ENCODE peak calls at places on chromosomes 13 and 19, in seven cellular contexts. L is cardiac fibroblast; N is fibroblast of pulmonary artery; V is GM06990; R is breast epithelium; W is CD8-positive, alpha-beta T cell; G is transverse colon. U is an unnamed sample.

GRCh38 chr13:37148501-37148900 is 43.0 kb upstream of the CSNK1A1L start:
- DNase-seq in G (no peak), V (no peak), W (no peak), R (no peak), N (no peak), L (no peak), U (no peak)

GRCh38 chr13:67935655-67936054 is 705.5 kb upstream of the PCDH9 start:
- DNase-seq in N (no peak), V (no peak), W (no peak), L (no peak), R (no peak), G (no peak), U (no peak)

GRCh38 chr13:87942204-87942603 is 271.0 kb downstream of the SLITRK5 start:
- DNase-seq in R (no peak), L (no peak), W (no peak), V (no peak), G (no peak), N (no peak), U (no peak)

GRCh38 chr19:40466219-40467006 is at the start of gene SPTBN4:
- DNase-seq in L (no peak), V (peak; percentile 47), G (peak; percentile 30), W (peak; percentile 42), R (peak; percentile 43), N (no peak), U (no peak)

GRCh38 chr13:98738213-98738612 is 14.3 kb downstream of the SLC15A1 start:
- DNase-seq in L (no peak), V (no peak), G (no peak), R (no peak), W (no peak), N (no peak), U (no peak)

GRCh38 chr13:105311094-105311493 is 1224.4 kb downstream of the EFNB2 start:
- DNase-seq in L (no peak), G (no peak), N (no peak), R (no peak), W (no peak), V (no peak), U (no peak)

GRCh38 chr19:46133777-46134231 is 9.3 kb upstream of the IGFL3 start:
- DNase-seq in N (peak; percentile 10), R (no peak), L (no peak), W (no peak), V (no peak), G (no peak), U (peak; percentile 22)

GRCh38 chr19:23716792-23717191 is 29.8 kb upstream of the ZNF675 start:
- DNase-seq in R (no peak), G (no peak), W (no peak), V (no peak), N (no peak), L (no peak), U (no peak)

GRCh38 chr13:93769607-93770006 is 543.0 kb downstream of the GPC6 start:
- DNase-seq in N (no peak), V (no peak), W (no peak), L (no peak), G (no peak), R (no peak), U (no peak)

GRCh38 chr13:111398715-111399299 is 78.4 kb downstream of the TEX29 start:
- DNase-seq in L (no peak), G (no peak), N (no peak), V (no peak), W (no peak), R (no peak), U (no peak)

GRCh38 chr19:32339988-32340874 is 5.2 kb upstream of the ZNF507 start:
- DNase-seq in L (peak; percentile 57), V (no peak), N (peak; percentile 61), G (peak; percentile 65), W (peak; percentile 33), R (no peak), U (peak; percentile 46)

DNA sequence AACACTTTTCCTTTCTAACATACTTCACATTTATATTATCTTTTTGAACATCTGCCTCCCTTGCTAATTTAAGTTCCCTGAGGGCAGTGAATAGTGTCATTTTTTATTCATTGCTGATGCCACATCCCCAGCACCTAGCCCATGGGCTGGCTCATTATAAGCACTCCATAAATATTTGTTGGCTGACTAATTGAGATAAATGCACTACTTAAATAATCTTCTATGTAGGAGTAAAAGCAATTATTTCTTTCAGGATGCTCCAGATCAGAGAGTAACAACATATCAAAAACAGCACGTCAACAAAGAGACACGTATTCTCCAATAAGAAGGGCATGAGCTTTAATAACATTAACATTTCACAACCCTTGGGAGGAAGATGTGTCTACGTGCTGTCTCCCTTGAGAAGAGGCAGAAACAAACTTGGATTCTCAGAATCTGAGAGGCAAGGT is 228.2 kb downstream of the LHFPL6 start:
- DNase-seq in R (no peak), L (no peak), N (no peak), V (no peak), W (no peak), G (no peak), U (no peak)
- H3K4me3 ChIP-seq in R (no peak overlapping the region), L (no peak overlapping the region), N (no peak overlapping the region), V (no peak overlapping the region), W (no peak overlapping the region), G (no peak overlapping the region), U (no peak overlapping the region)

GRCh38 chr19:14361824-14362223 is 19.4 kb upstream of the ADGRE5 start:
- DNase-seq in W (no peak), V (peak; percentile 36), G (no peak), N (peak; percentile 62), R (no peak), L (peak; percentile 50), U (no peak)
- TF ChIP-seq CTCF in W (peak; percentile 41), V (peak; percentile 50), G (no peak), N (peak; percentile 20), R (no peak), L (no peak), U (peak; percentile 7)

DNA sequence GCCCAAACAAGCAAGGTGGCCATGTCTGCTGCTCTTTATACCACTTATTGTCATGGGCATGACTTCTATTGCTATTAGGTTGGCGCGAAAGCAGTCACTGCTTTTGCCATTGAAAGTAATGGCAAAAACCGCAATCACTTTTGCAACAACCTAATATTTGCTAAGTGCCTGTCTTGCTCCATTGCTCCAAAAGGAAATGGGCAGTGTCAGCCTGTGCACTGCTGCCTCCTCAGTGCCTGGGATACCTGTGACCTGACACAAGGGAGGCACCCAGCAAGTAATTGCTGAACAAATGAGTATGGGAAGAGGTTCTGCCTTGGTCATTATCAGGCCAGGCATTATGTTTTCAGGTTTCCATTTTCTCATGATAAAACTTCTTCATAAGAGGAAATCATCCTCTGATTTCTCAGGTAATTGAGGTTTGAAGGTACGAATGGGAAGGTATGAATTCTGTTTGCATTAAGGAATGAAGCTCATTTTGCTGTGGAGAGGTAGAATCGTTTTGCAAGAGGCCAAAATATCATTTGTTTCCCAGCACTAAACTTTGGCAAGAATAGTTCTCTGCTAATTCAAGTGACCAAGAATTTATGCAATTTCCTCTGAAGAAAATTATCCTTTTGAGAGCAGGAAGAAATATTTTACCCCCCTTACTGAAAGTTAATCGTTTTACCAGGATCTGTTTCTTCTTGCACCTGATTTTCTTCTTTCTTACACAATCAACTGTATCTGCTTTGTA is 128.3 kb upstream of the SPRY2 start:
- DNase-seq in G (no peak), L (no peak), V (no peak), R (no peak), W (no peak), N (no peak), U (no peak)
- H3K4me3 ChIP-seq in G (no peak overlapping the region), L (no peak overlapping the region), V (no peak overlapping the region), R (no peak overlapping the region), W (no peak overlapping the region), N (no peak overlapping the region), U (no peak overlapping the region)

GRCh38 chr19:19386373-19386869 is 19.1 kb upstream of the GATAD2A start:
- DNase-seq in W (no peak), V (no peak), N (no peak), R (no peak), L (no peak), G (peak; percentile 28), U (no peak)
- TF ChIP-seq CTCF in W (no peak), V (peak; percentile 39), N (peak; percentile 16), R (no peak), L (peak; percentile 21), G (no peak), U (peak; percentile 33)

DNA sequence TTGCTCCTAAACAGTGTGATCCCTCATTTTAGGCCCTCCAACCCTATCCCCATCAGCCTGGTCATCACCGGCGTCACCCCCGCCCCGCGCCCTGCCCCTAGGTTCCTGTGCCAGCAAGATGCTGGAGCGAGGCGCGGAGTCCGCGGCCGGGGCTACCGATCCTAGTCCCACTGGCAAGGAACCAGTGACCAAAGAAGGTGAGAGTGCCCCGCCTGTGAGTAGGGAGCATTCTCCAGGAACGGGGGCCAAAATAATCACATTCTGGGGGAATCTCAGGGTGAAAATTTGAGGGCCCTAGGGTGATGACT is 1.3 kb downstream of the ZNF575 start:
- DNase-seq in V (no peak), W (no peak), L (no peak), N (no peak), R (no peak), G (no peak), U (no peak)
- H3K4me3 ChIP-seq in V (no peak overlapping the region), W (no peak overlapping the region), L (peak overlapping the region; percentile 49), N (peak overlapping the region; percentile 46), R (peak overlapping the region; percentile 54), G (peak overlapping the region; percentile 3), U (peak overlapping the region; percentile 56)

DNA sequence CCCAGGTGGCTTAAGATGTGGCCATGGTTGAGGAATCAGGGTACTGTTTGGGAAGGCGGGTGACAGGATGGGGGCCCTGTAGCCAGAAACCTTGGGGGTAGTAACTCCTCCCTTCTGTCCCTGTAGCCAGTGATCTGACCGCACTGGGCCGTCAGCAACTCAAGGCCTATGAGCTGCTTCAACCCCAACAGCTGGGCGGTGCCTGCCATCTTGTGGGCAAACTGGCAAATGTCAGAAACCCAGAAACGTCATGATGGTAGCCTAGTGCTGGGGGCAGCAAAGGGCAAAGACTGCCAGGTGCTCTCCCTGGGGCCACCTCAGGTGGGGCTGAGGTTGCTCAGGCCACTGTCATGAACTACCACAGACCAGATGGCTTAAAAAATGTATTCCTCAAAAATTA is 3.5 kb downstream of the COPE start:
- DNase-seq in L (peak; percentile 44), N (peak; percentile 56), V (no peak), R (no peak), W (no peak), G (peak; percentile 39), U (peak; percentile 18)
- TF ChIP-seq CTCF in L (no peak), N (peak; percentile 29), V (peak; percentile 39), R (no peak), W (no peak), G (peak; percentile 46), U (peak; percentile 43)